ENCODE peak calls at places on chromosomes 5 and 9, in five cellular contexts. H is OCI-M1, X is uterus, C is psoas muscle, Q is fibroblast of lung. W is an unnamed sample.

GRCh38 chr9:33850677-33851076 is 33.7 kb downstream of the UBE2R2 start:
- DNase-seq in H (no peak), C (no peak), X (no peak), Q (no peak), W (no peak)

GRCh38 chr5:6525910-6526309 is 77.3 kb downstream of the UBE2QL1 start:
- DNase-seq in X (no peak), Q (no peak), C (no peak), H (peak; percentile 38), W (no peak)

GRCh38 chr5:109486200-109486804 is 76.5 kb upstream of the PJA2 start:
- DNase-seq in C (no peak), H (no peak), Q (peak; percentile 30), X (no peak), W (no peak)

GRCh38 chr5:17355585-17356346 is 138.3 kb downstream of the BASP1 start:
- DNase-seq in H (no peak), C (no peak), Q (peak; percentile 77), X (no peak), W (no peak)

GRCh38 chr5:12330381-12330780 is 426.1 kb upstream of the CTNND2 start:
- DNase-seq in C (no peak), Q (no peak), H (no peak), X (no peak), W (no peak)

GRCh38 chr5:57824047-57824446 is 341.4 kb upstream of the ACTBL2 start:
- DNase-seq in H (no peak), X (no peak), Q (no peak), C (no peak), W (no peak)

GRCh38 chr9:134701581-134702259 is 60.1 kb downstream of the COL5A1 start:
- DNase-seq in H (no peak), C (no peak), Q (no peak), X (no peak), W (no peak)

GRCh38 chr9:125747053-125747764 is at the start of gene PBX3:
- DNase-seq in Q (peak; percentile 41), C (peak; percentile 56), H (peak; percentile 46), X (peak; percentile 35), W (no peak)

GRCh38 chr9:111877420-111877819 is 19.2 kb upstream of the UGCG start:
- DNase-seq in H (no peak), C (no peak), X (no peak), Q (no peak), W (no peak)

GRCh38 chr9:112784020-112784788 is 33.6 kb downstream of the SNX30 start:
- DNase-seq in C (no peak), X (no peak), Q (peak; percentile 40), H (peak; percentile 22), W (no peak)

GRCh38 chr9:77879344-77880089 is 152.1 kb downstream of the GNAQ start:
- DNase-seq in H (no peak), X (no peak), Q (no peak), C (peak; percentile 32), W (no peak)

GRCh38 chr9:18717751-18718150 is 243.8 kb downstream of the ADAMTSL1 start:
- DNase-seq in X (no peak), Q (no peak), C (no peak), H (no peak), W (no peak)

GRCh38 chr5:149724130-149724850 is 5.8 kb upstream of the PPARGC1B start:
- DNase-seq in C (no peak), X (no peak), H (peak; percentile 31), Q (no peak), W (no peak)

GRCh38 chr5:38190111-38190510 is 68.2 kb upstream of the EGFLAM start:
- DNase-seq in H (no peak), C (no peak), X (no peak), Q (no peak), W (no peak)

GRCh38 chr5:128436825-128437224 is 101.2 kb downstream of the FBN2 start:
- DNase-seq in X (no peak), H (no peak), C (no peak), Q (peak; percentile 53), W (no peak)

GRCh38 chr9:127163409-127163808 is 41.0 kb upstream of the ANGPTL2 start:
- DNase-seq in X (peak; percentile 19), H (no peak), C (no peak), Q (peak; percentile 75), W (no peak)

GRCh38 chr9:87270241-87271234 is 227.1 kb upstream of the DAPK1 start:
- DNase-seq in C (peak; percentile 35), X (peak; percentile 37), Q (peak; percentile 49), H (no peak), W (no peak)

GRCh38 chr9:2919347-2919746 is 75.5 kb upstream of the PUM3 start:
- DNase-seq in H (peak; percentile 0), C (no peak), Q (no peak), X (no peak), W (no peak)

GRCh38 chr9:135718616-135719015 is 16.6 kb downstream of the KCNT1 start:
- DNase-seq in C (no peak), Q (no peak), H (peak; percentile 5), X (no peak), W (no peak)